ENCODE peak calls at places on chromosomes 6 and 20, in nine cellular contexts. Y is activated naive CD4-positive, alpha-beta T cell treated with anti-CD3 and anti-CD28 coated beads, Interleukin-2, amount 50 U/mL, for 72 hours; B is left cardiac atrium; W is heart right ventricle; T is CD8-positive, alpha-beta T cell; N is pancreas; D is activated CD8-positive, alpha-beta T cell treated with anti-CD3 and anti-CD28 coated beads for 36 hours; V is Right ventricle myocardium superior; E is left ventricle myocardium superior. Z is an unnamed sample.

GRCh38 chr20:7085448-7085847 is 318.0 kb downstream of the BMP2 start:
- ATAC-seq in Y (no peak), B (no peak), W (no peak), T (no peak), N (no peak), D (no peak), V (no peak), E (no peak), Z (no peak)

GRCh38 chr6:67757465-67758033 is 877.5 kb upstream of the ADGRB3 start:
- ATAC-seq in Y (no peak), B (no peak), W (no peak), T (no peak), N (no peak), D (no peak), V (no peak), E (no peak), Z (no peak)

GRCh38 chr20:49909499-49910339 is 5.6 kb downstream of the SPATA2 start:
- ATAC-seq in Y (no peak), B (peak; percentile 53), W (peak; percentile 69), T (no peak), N (peak; percentile 62), D (no peak), V (peak; percentile 86), E (peak; percentile 80), Z (no peak)

GRCh38 chr20:521860-522259 is 21.7 kb downstream of the CSNK2A1 start:
- ATAC-seq in Y (no peak), B (no peak), W (no peak), T (no peak), N (no peak), D (no peak), V (no peak), E (no peak), Z (no peak)

GRCh38 chr6:74764486-74764885 is 441.4 kb downstream of the COL12A1 start:
- ATAC-seq in Y (no peak), B (no peak), W (no peak), T (no peak), N (no peak), D (no peak), V (no peak), E (no peak), Z (no peak)

GRCh38 chr6:108686896-108687295 is 126.2 kb downstream of the FOXO3 start:
- ATAC-seq in Y (no peak), B (no peak), W (no peak), T (no peak), N (no peak), D (no peak), V (no peak), E (no peak), Z (no peak)

GRCh38 chr6:120871416-120872261 is 462.6 kb downstream of the TBC1D32 start:
- ATAC-seq in Y (no peak), B (no peak), W (no peak), T (no peak), N (no peak), D (no peak), V (no peak), E (no peak), Z (peak; percentile 32)

GRCh38 chr6:43917878-43918382 is 147.9 kb downstream of the VEGFA start:
- ATAC-seq in Y (no peak), B (no peak), W (no peak), T (no peak), N (no peak), D (no peak), V (no peak), E (no peak), Z (no peak)

GRCh38 chr6:168686831-168687730 is 246.1 kb downstream of the SMOC2 start:
- ATAC-seq in Y (no peak), B (no peak), W (no peak), T (no peak), N (no peak), D (no peak), V (no peak), E (no peak), Z (no peak)

GRCh38 chr6:113758725-113759576 is 98.2 kb upstream of the MARCKS start:
- ATAC-seq in Y (no peak), B (peak; percentile 55), W (no peak), T (no peak), N (no peak), D (no peak), V (peak; percentile 72), E (peak; percentile 58), Z (peak; percentile 65)

GRCh38 chr6:90266845-90267621 is 29.6 kb downstream of the BACH2 start:
- ATAC-seq in Y (peak; percentile 53), B (no peak), W (no peak), T (peak; percentile 77), N (no peak), D (peak; percentile 43), V (no peak), E (no peak), Z (no peak)

GRCh38 chr6:119334535-119335264 is 14.9 kb downstream of the MAN1A1 start:
- ATAC-seq in Y (no peak), B (peak; percentile 54), W (peak; percentile 75), T (no peak), N (peak; percentile 41), D (no peak), V (peak; percentile 60), E (peak; percentile 61), Z (peak; percentile 46)

GRCh38 chr6:46419576-46420002 is 71.7 kb downstream of the RCAN2 start:
- ATAC-seq in Y (no peak), B (peak; percentile 50), W (peak; percentile 42), T (no peak), N (peak; percentile 86), D (no peak), V (peak; percentile 42), E (peak; percentile 49), Z (peak; percentile 72)

GRCh38 chr6:11802886-11803595 is 24.4 kb upstream of the ADTRP start:
- ATAC-seq in Y (no peak), B (no peak), W (no peak), T (no peak), N (no peak), D (no peak), V (no peak), E (no peak), Z (no peak)

GRCh38 chr6:36135053-36135731 is 4.9 kb downstream of the MAPK13 start:
- ATAC-seq in Y (no peak), B (no peak), W (no peak), T (no peak), N (no peak), D (no peak), V (no peak), E (no peak), Z (no peak)

GRCh38 chr20:57525328-57526053 is 551 bp upstream of the CTCFL start:
- ATAC-seq in Y (no peak), B (no peak), W (no peak), T (no peak), N (no peak), D (no peak), V (no peak), E (no peak), Z (no peak)

GRCh38 chr6:3329491-3330051 is 70.8 kb downstream of the PSMG4 start:
- ATAC-seq in Y (no peak), B (peak; percentile 31), W (peak; percentile 76), T (no peak), N (peak; percentile 84), D (no peak), V (peak; percentile 63), E (peak; percentile 79), Z (no peak)

GRCh38 chr6:151671195-151671594 is 136.3 kb upstream of the ESR1 start:
- ATAC-seq in Y (no peak), B (no peak), W (no peak), T (no peak), N (no peak), D (no peak), V (no peak), E (no peak), Z (no peak)

GRCh38 chr6:21371676-21372161 is 221.8 kb upstream of the SOX4 start:
- ATAC-seq in Y (no peak), B (peak; percentile 76), W (peak; percentile 61), T (no peak), N (no peak), D (no peak), V (peak; percentile 51), E (peak; percentile 65), Z (no peak)

GRCh38 chr6:108687921-108688320 is 127.2 kb downstream of the FOXO3 start:
- ATAC-seq in Y (no peak), B (no peak), W (no peak), T (no peak), N (no peak), D (no peak), V (no peak), E (no peak), Z (no peak)

GRCh38 chr6:14322841-14323240 is 205.3 kb downstream of the CD83 start:
- ATAC-seq in Y (no peak), B (no peak), W (no peak), T (no peak), N (no peak), D (no peak), V (no peak), E (no peak), Z (no peak)

GRCh38 chr20:51385941-51386530 is 156.5 kb downstream of the NFATC2 start:
- ATAC-seq in Y (no peak), B (no peak), W (peak; percentile 45), T (peak; percentile 56), N (no peak), D (no peak), V (peak; percentile 56), E (peak; percentile 58), Z (peak; percentile 89)

GRCh38 chr6:136225496-136225895 is 24.6 kb downstream of the MTFR2 start:
- ATAC-seq in Y (peak; percentile 90), B (no peak), W (no peak), T (no peak), N (no peak), D (peak; percentile 24), V (peak; percentile 7), E (no peak), Z (no peak)

GRCh38 chr6:1604991-1605821 is 4.5 kb upstream of the FOXC1 start:
- ATAC-seq in Y (no peak), B (peak; percentile 1), W (no peak), T (peak; percentile 6), N (peak; percentile 17), D (no peak), V (peak; percentile 32), E (no peak), Z (no peak)

GRCh38 chr20:60046436-60046835 is 88.2 kb downstream of the CDH26 start:
- ATAC-seq in Y (no peak), B (no peak), W (no peak), T (no peak), N (no peak), D (no peak), V (no peak), E (no peak), Z (no peak)

GRCh38 chr6:89862698-89863097 is 31.6 kb upstream of the GJA10 start:
- ATAC-seq in Y (no peak), B (no peak), W (no peak), T (no peak), N (no peak), D (no peak), V (no peak), E (no peak), Z (no peak)

GRCh38 chr20:41553142-41553879 is 64.9 kb downstream of the CHD6 start:
- ATAC-seq in Y (no peak), B (no peak), W (no peak), T (no peak), N (no peak), D (no peak), V (no peak), E (no peak), Z (no peak)

GRCh38 chr6:113591896-113592827 is 265.0 kb upstream of the MARCKS start:
- ATAC-seq in Y (no peak), B (no peak), W (no peak), T (no peak), N (peak; percentile 43), D (no peak), V (no peak), E (no peak), Z (peak; percentile 57)

GRCh38 chr20:25205277-25206062 is 10.0 kb downstream of the ENTPD6 start:
- ATAC-seq in Y (no peak), B (peak; percentile 39), W (peak; percentile 48), T (no peak), N (no peak), D (no peak), V (peak; percentile 47), E (peak; percentile 58), Z (no peak)

GRCh38 chr20:3739926-3740599 is 7.6 kb downstream of the HSPA12B start:
- ATAC-seq in Y (no peak), B (no peak), W (peak; percentile 3), T (no peak), N (no peak), D (no peak), V (peak; percentile 16), E (no peak), Z (no peak)

GRCh38 chr20:9160341-9160740 is 91.5 kb downstream of the PLCB4 start:
- ATAC-seq in Y (no peak), B (no peak), W (no peak), T (no peak), N (no peak), D (no peak), V (no peak), E (no peak), Z (peak; percentile 42)

Z was measured in SK-N-SH treated with all-trans-retinoic acid at 6 μM for 48 hours.